ENCODE peak calls at places on chromosomes 16 and 17, in five cellular contexts. H is adrenal gland, W is IMR-90, D is cardiac muscle cell, N is testis. L is an unnamed sample.

GRCh38 chr17:17628388-17629008 is 37.0 kb upstream of the PEMT start:
- DNase-seq in H (no peak), N (no peak), D (no peak), W (no peak), L (no peak)

GRCh38 chr16:90050969-90051368 is 26.2 kb downstream of the PRDM7 start:
- DNase-seq in N (no peak), D (no peak), W (no peak), H (peak; percentile 10), L (no peak)

GRCh38 chr16:83549836-83550569 is 257.8 kb upstream of the HSBP1 start:
- DNase-seq in W (no peak), D (no peak), H (no peak), N (no peak), L (no peak)

GRCh38 chr16:81241706-81242105 is 3.2 kb downstream of the BCO1 start:
- DNase-seq in N (no peak), W (no peak), D (no peak), H (no peak), L (no peak)

GRCh38 chr17:68771867-68772515 is 170.8 kb upstream of the FAM20A start:
- DNase-seq in W (peak; percentile 75), H (no peak), N (peak; percentile 57), D (peak; percentile 91), L (peak; percentile 29)

GRCh38 chr16:2298621-2299020 is 30.7 kb upstream of the RNPS1 start:
- DNase-seq in D (no peak), H (no peak), W (no peak), N (no peak), L (no peak)

GRCh38 chr17:77527836-77528505 is 387.2 kb downstream of the SEC14L1 start:
- DNase-seq in D (no peak), W (no peak), N (no peak), H (no peak), L (no peak)

GRCh38 chr17:49949634-49950033 is 19.4 kb upstream of the DLX4 start:
- DNase-seq in H (no peak), N (no peak), D (no peak), W (no peak), L (no peak)

GRCh38 chr17:43740541-43740940 is 18.1 kb downstream of the SOST start:
- DNase-seq in D (peak; percentile 44), H (no peak), N (no peak), W (peak; percentile 59), L (no peak)

GRCh38 chr17:17820046-17820445 is 16.7 kb downstream of the SREBF1 start:
- DNase-seq in D (no peak), H (no peak), W (no peak), N (no peak), L (no peak)

GRCh38 chr17:7673239-7673638 is 14.1 kb downstream of the TP53 start:
- DNase-seq in N (no peak), W (no peak), D (peak; percentile 17), H (no peak), L (no peak)

GRCh38 chr16:85431431-85432124 is 181.5 kb upstream of the GSE1 start:
- DNase-seq in W (no peak), H (no peak), D (no peak), N (no peak), L (no peak)

GRCh38 chr16:72125635-72126428 is 32.2 kb downstream of the DHX38 start:
- DNase-seq in D (no peak), N (no peak), W (no peak), H (no peak), L (no peak)

GRCh38 chr17:21001111-21001812 is 41.5 kb downstream of the USP22 start:
- DNase-seq in N (no peak), D (no peak), H (no peak), W (no peak), L (no peak)

GRCh38 chr16:86258713-86259112 is 251.6 kb upstream of the FOXF1 start:
- DNase-seq in H (no peak), D (no peak), W (peak; percentile 89), N (no peak), L (no peak)

GRCh38 chr16:13803974-13804373 is 116.0 kb upstream of the ERCC4 start:
- DNase-seq in N (no peak), D (no peak), H (no peak), W (no peak), L (no peak)
- H3K4me3 ChIP-seq in N (no peak overlapping the region), D (no peak overlapping the region), H (no peak overlapping the region), W (no peak overlapping the region), L (no peak overlapping the region)

GRCh38 chr17:40960144-40960543 is 6.6 kb downstream of the KRT39 start:
- DNase-seq in H (no peak), N (no peak), W (peak; percentile 51), D (peak; percentile 56), L (no peak)
- H3K4me1 ChIP-seq in H (no peaks in the 10 kb centered on the region), N (no peaks in the 10 kb centered on the region), W (peaks cover 8% of the 10 kb centered on the region), D (peaks cover 3% of the 10 kb centered on the region), L (no peaks in the 10 kb centered on the region)

GRCh38 chr16:25031441-25032307 is 16.5 kb upstream of the ARHGAP17 start:
- DNase-seq in W (peak; percentile 96), N (peak; percentile 96), H (peak; percentile 95), D (peak; percentile 97), L (peak; percentile 94)

GRCh38 chr16:25033852-25034251 is 18.7 kb upstream of the ARHGAP17 start:
- DNase-seq in D (peak; percentile 57), W (peak; percentile 83), N (no peak), H (peak; percentile 64), L (no peak)

GRCh38 chr16:25031132-25031440 is 15.9 kb upstream of the ARHGAP17 start:
- DNase-seq in W (no peak), D (no peak), H (no peak), N (no peak), L (no peak)

GRCh38 chr16:25027781-25028180 is 12.6 kb upstream of the ARHGAP17 start:
- DNase-seq in H (no peak), D (no peak), W (no peak), N (no peak), L (no peak)

GRCh38 chr16:25030420-25031131 is 15.4 kb upstream of the ARHGAP17 start:
- DNase-seq in N (no peak), W (no peak), D (no peak), H (no peak), L (no peak)
- TF ChIP-seq CTCF in N (no peak), W (no peak), D (no peak), H (no peak), L (no peak)

DNA sequence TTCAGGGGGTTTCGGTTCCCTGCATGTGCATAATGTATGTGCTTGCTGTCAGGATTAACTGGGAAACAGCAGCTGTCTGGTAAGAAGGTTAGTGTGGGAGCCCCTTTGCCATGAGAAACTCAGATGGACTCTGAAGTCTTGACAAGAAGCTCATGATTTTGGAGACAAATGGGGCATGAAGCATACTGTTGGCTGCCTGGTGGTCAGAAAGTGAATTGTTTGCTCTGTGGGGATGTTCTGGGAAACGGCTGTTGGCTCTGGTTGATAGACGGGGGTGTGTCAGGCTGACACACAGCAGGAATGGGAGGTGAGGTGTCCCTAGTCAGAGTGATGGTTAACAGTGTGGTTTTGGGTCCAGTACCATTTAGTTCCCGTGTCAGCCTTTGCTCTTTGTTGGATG is 252.5 kb upstream of the EEF2KMT start:
- DNase-seq in W (no peak), H (no peak), D (no peak), N (no peak), L (no peak)
- H3K4me3 ChIP-seq in W (no peak overlapping the region), H (no peak overlapping the region), D (no peak overlapping the region), N (no peak overlapping the region), L (no peak overlapping the region)

DNA sequence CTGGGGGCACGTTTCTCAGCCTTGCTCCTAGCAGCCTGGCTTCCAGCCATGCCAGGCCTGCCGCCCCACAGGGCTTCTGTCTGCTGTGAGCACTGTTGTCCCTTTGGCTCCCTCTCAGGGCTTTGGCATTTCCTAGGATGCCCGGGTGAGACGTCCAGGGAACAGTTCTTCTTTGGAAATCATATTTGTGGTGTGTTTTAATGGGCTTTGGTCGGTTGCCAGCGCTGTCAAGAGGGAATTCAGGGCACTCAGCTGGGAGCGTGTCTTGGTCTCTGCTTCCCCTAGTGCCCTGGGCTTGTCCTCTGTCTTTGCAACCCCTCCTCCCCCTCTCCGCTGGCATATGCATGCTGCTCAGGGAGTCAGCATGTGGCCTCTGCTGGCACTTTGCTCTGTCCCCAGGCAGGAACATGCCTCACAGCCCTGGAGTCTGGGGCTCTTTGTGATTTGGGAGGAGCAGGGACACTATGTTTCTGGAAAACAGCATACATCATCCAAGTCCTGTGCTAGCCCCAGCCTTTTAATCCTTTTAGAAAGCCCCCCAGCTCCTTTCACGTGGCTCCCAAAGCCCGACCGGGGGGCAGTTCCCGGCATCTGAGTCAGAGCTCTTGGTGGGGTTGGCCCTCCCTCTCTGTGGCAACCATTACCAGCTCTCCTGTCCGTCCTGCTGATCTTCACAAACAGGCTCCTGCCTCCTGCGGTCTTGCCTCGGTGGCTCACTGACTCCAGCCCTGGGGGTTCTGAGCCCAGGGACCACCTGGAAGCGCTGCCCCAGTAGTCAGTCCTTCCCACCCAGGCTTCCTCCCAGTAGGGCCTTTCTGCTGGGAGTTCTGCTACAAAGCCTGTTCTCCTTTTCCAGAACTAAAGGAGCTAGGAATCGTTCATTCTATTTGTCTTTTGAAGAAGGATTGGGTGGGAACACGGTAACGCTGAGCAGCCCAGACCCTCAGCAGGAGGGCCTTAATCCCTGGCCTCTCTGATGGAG is 26.7 kb downstream of the SAP30BP start:
- DNase-seq in N (peak; percentile 89), W (peak; percentile 56), D (peak; percentile 81), H (no peak), L (peak; percentile 76)
- H3K4me1 ChIP-seq in N (peaks cover 31% of the 10 kb centered on the region), W (peaks cover 16% of the 10 kb centered on the region), D (peaks cover 5% of the 10 kb centered on the region), H (peaks cover 38% of the 10 kb centered on the region), L (peaks cover 59% of the 10 kb centered on the region)